ENCODE peak calls at places on chromosomes 1 and 21, in nine cellular contexts. J, T, S, N, W, V, Z, C and D are unnamed samples.

GRCh38 chr1:156356262-156356874 is 12.6 kb upstream of the RHBG start:
- DNase-seq in Z (peak), W (no peak), N (no peak), J (no peak), S (no peak), T (no peak), C (no peak), V (no peak), D (no peak)

GRCh38 chr1:99590578-99591209 is 55.2 kb upstream of the PALMD start:
- DNase-seq in N (no peak), W (no peak), S (no peak), J (no peak), V (peak), C (peak), T (peak), Z (peak), D (no peak)

GRCh38 chr21:44931501-44932365 is 8.1 kb upstream of the SLX9 start:
- DNase-seq in N (no peak), J (no peak), T (no peak), C (peak), V (no peak), S (no peak), Z (no peak), W (no peak), D (no peak)

GRCh38 chr1:209989525-209989924 is 51.5 kb downstream of the SYT14 start:
- DNase-seq in J (no peak), S (no peak), Z (peak), V (peak), C (no peak), N (no peak), W (no peak), T (no peak), D (no peak)

GRCh38 chr1:155226910-155227260 is 18.4 kb downstream of the MTX1 start:
- DNase-seq in N (no peak), S (no peak), J (peak), C (peak), V (no peak), T (peak), W (no peak), Z (peak), D (peak)

GRCh38 chr1:157819886-157820285 is at the start of gene FCRL1:
- DNase-seq in W (no peak), S (no peak), J (no peak), V (no peak), Z (no peak), T (no peak), C (no peak), N (no peak), D (no peak)

GRCh38 chr1:108327534-108328462 is 83.9 kb upstream of the NBPF4 start:
- DNase-seq in N (no peak), Z (peak), S (no peak), W (no peak), C (no peak), T (no peak), J (no peak), V (no peak), D (peak)

GRCh38 chr1:36134805-36135339 is 9.8 kb upstream of the COL8A2 start:
- DNase-seq in C (peak), T (peak), N (peak), V (peak), W (peak), Z (peak), J (peak), S (no peak), D (peak)

GRCh38 chr1:55938376-55938850 is 641.0 kb downstream of the PLPP3 start:
- DNase-seq in N (no peak), T (no peak), V (no peak), W (no peak), J (no peak), S (no peak), C (peak), Z (peak), D (no peak)

GRCh38 chr1:207822124-207822601 is 70.3 kb downstream of the CD46 start:
- DNase-seq in S (no peak), V (no peak), J (no peak), W (no peak), C (no peak), T (no peak), N (no peak), Z (peak), D (no peak)

GRCh38 chr1:235997049-235997448 is 67.8 kb downstream of the NID1 start:
- DNase-seq in V (no peak), T (no peak), S (no peak), Z (no peak), W (no peak), C (no peak), J (no peak), N (no peak), D (no peak)

GRCh38 chr1:185281245-185281644 is 35.8 kb downstream of the IVNS1ABP start:
- DNase-seq in C (no peak), W (no peak), N (no peak), T (no peak), S (no peak), J (no peak), Z (peak), V (no peak), D (no peak)

GRCh38 chr1:26811057-26811456 is 15.4 kb upstream of the ZDHHC18 start:
- DNase-seq in S (no peak), Z (no peak), T (no peak), V (no peak), C (no peak), J (no peak), N (no peak), W (no peak), D (no peak)

GRCh38 chr21:41537356-41537755 is 29.4 kb upstream of the TMPRSS2 start:
- DNase-seq in T (no peak), S (no peak), J (no peak), Z (peak), W (no peak), V (no peak), N (no peak), C (no peak), D (no peak)

GRCh38 chr1:181676269-181676668 is 193.0 kb downstream of the CACNA1E start:
- DNase-seq in J (peak), N (peak), T (no peak), C (no peak), V (peak), S (no peak), Z (peak), W (no peak), D (no peak)